ENCODE peak calls at places on chromosome 15, in seven cellular contexts. One of them, this sample, is unnamed.

GRCh38 chr15:101063891-101064794 is 145.0 kb downstream of the LRRK1 start:
- DNase-seq in fibroblast of pulmonary artery: peak
- DNase-seq in ovary: peak
- DNase-seq in left ventricle myocardium inferior: peak
- DNase-seq in choroid plexus epithelial cell: peak
- DNase-seq in thoracic aorta: no peak
- DNase-seq in cardiac fibroblast: no peak
- DNase-seq in this sample: no peak

GRCh38 chr15:56042031-56042430 is 48.6 kb upstream of the NEDD4 start:
- DNase-seq in choroid plexus epithelial cell: no peak
- DNase-seq in ovary: no peak
- DNase-seq in thoracic aorta: no peak
- DNase-seq in fibroblast of pulmonary artery: no peak
- DNase-seq in cardiac fibroblast: no peak
- DNase-seq in left ventricle myocardium inferior: no peak
- DNase-seq in this sample: no peak

GRCh38 chr15:71518661-71519060 is 291.7 kb upstream of the NR2E3 start:
- DNase-seq in left ventricle myocardium inferior: no peak
- DNase-seq in ovary: no peak
- DNase-seq in thoracic aorta: no peak
- DNase-seq in cardiac fibroblast: peak
- DNase-seq in fibroblast of pulmonary artery: no peak
- DNase-seq in choroid plexus epithelial cell: no peak
- DNase-seq in this sample: no peak

GRCh38 chr15:77538793-77539487 is 93.8 kb downstream of the LINGO1 start:
- DNase-seq in choroid plexus epithelial cell: no peak
- DNase-seq in left ventricle myocardium inferior: no peak
- DNase-seq in cardiac fibroblast: no peak
- DNase-seq in fibroblast of pulmonary artery: no peak
- DNase-seq in ovary: no peak
- DNase-seq in thoracic aorta: no peak
- DNase-seq in this sample: no peak

GRCh38 chr15:77889009-77889806 is 188.3 kb downstream of the TBC1D2B start:
- DNase-seq in left ventricle myocardium inferior: no peak
- DNase-seq in choroid plexus epithelial cell: no peak
- DNase-seq in fibroblast of pulmonary artery: no peak
- DNase-seq in cardiac fibroblast: peak
- DNase-seq in ovary: no peak
- DNase-seq in thoracic aorta: no peak
- DNase-seq in this sample: no peak

GRCh38 chr15:50167112-50167511 is 14.9 kb upstream of the SLC27A2 start:
- DNase-seq in cardiac fibroblast: no peak
- DNase-seq in thoracic aorta: no peak
- DNase-seq in left ventricle myocardium inferior: no peak
- DNase-seq in fibroblast of pulmonary artery: no peak
- DNase-seq in ovary: no peak
- DNase-seq in choroid plexus epithelial cell: no peak
- DNase-seq in this sample: no peak

GRCh38 chr15:35737521-35737920 is 191.6 kb upstream of the DPH6 start:
- DNase-seq in ovary: no peak
- DNase-seq in left ventricle myocardium inferior: no peak
- DNase-seq in fibroblast of pulmonary artery: peak
- DNase-seq in cardiac fibroblast: peak
- DNase-seq in choroid plexus epithelial cell: peak
- DNase-seq in thoracic aorta: no peak
- DNase-seq in this sample: no peak

GRCh38 chr15:90545095-90545494 is 15.4 kb downstream of the CRTC3 start:
- DNase-seq in ovary: no peak
- DNase-seq in left ventricle myocardium inferior: no peak
- DNase-seq in choroid plexus epithelial cell: no peak
- DNase-seq in cardiac fibroblast: peak
- DNase-seq in fibroblast of pulmonary artery: no peak
- DNase-seq in thoracic aorta: no peak
- DNase-seq in this sample: no peak

GRCh38 chr15:34984884-34985630 is 3.0 kb downstream of the ZNF770 start:
- DNase-seq in thoracic aorta: no peak
- DNase-seq in cardiac fibroblast: peak
- DNase-seq in left ventricle myocardium inferior: no peak
- DNase-seq in ovary: no peak
- DNase-seq in fibroblast of pulmonary artery: peak
- DNase-seq in choroid plexus epithelial cell: peak
- DNase-seq in this sample: no peak

GRCh38 chr15:94235041-94235440 is 3.7 kb downstream of the MCTP2 start:
- DNase-seq in cardiac fibroblast: no peak
- DNase-seq in ovary: no peak
- DNase-seq in left ventricle myocardium inferior: no peak
- DNase-seq in fibroblast of pulmonary artery: no peak
- DNase-seq in thoracic aorta: no peak
- DNase-seq in choroid plexus epithelial cell: no peak
- DNase-seq in this sample: no peak

GRCh38 chr15:64749999-64750657 is 25.3 kb downstream of the RBPMS2 start:
- DNase-seq in cardiac fibroblast: peak
- DNase-seq in choroid plexus epithelial cell: peak
- DNase-seq in ovary: no peak
- DNase-seq in thoracic aorta: no peak
- DNase-seq in left ventricle myocardium inferior: peak
- DNase-seq in fibroblast of pulmonary artery: peak
- DNase-seq in this sample: no peak

GRCh38 chr15:76153241-76154197 is 93.7 kb downstream of the TMEM266 start:
- DNase-seq in ovary: no peak
- DNase-seq in choroid plexus epithelial cell: no peak
- DNase-seq in fibroblast of pulmonary artery: no peak
- DNase-seq in left ventricle myocardium inferior: no peak
- DNase-seq in thoracic aorta: no peak
- DNase-seq in cardiac fibroblast: no peak
- DNase-seq in this sample: no peak

GRCh38 chr15:39191871-39192281 is 389.0 kb upstream of the THBS1 start:
- DNase-seq in left ventricle myocardium inferior: no peak
- DNase-seq in fibroblast of pulmonary artery: peak
- DNase-seq in ovary: no peak
- DNase-seq in choroid plexus epithelial cell: peak
- DNase-seq in cardiac fibroblast: peak
- DNase-seq in thoracic aorta: no peak
- DNase-seq in this sample: no peak

GRCh38 chr15:62647195-62647865 is 395.2 kb upstream of the TPM1 start:
- DNase-seq in cardiac fibroblast: peak
- DNase-seq in choroid plexus epithelial cell: peak
- DNase-seq in left ventricle myocardium inferior: no peak
- DNase-seq in thoracic aorta: no peak
- DNase-seq in fibroblast of pulmonary artery: peak
- DNase-seq in ovary: no peak
- DNase-seq in this sample: peak

GRCh38 chr15:87034886-87035285 is 955.2 kb downstream of the AGBL1 start:
- DNase-seq in thoracic aorta: no peak
- DNase-seq in cardiac fibroblast: no peak
- DNase-seq in ovary: no peak
- DNase-seq in choroid plexus epithelial cell: no peak
- DNase-seq in left ventricle myocardium inferior: no peak
- DNase-seq in fibroblast of pulmonary artery: no peak
- DNase-seq in this sample: no peak

GRCh38 chr15:51721199-51721960 is 16.1 kb downstream of the LYSMD2 start:
- DNase-seq in left ventricle myocardium inferior: no peak
- DNase-seq in thoracic aorta: no peak
- DNase-seq in cardiac fibroblast: peak
- DNase-seq in fibroblast of pulmonary artery: peak
- DNase-seq in choroid plexus epithelial cell: no peak
- DNase-seq in ovary: no peak
- DNase-seq in this sample: no peak

GRCh38 chr15:51724199-51724598 is 13.3 kb downstream of the LYSMD2 start:
- DNase-seq in fibroblast of pulmonary artery: no peak
- DNase-seq in choroid plexus epithelial cell: no peak
- DNase-seq in left ventricle myocardium inferior: no peak
- DNase-seq in thoracic aorta: no peak
- DNase-seq in cardiac fibroblast: no peak
- DNase-seq in ovary: no peak
- DNase-seq in this sample: no peak

GRCh38 chr15:51724673-51725072 is 12.8 kb downstream of the LYSMD2 start:
- DNase-seq in cardiac fibroblast: no peak
- DNase-seq in choroid plexus epithelial cell: no peak
- DNase-seq in fibroblast of pulmonary artery: no peak
- DNase-seq in thoracic aorta: no peak
- DNase-seq in ovary: no peak
- DNase-seq in left ventricle myocardium inferior: no peak
- DNase-seq in this sample: no peak

GRCh38 chr15:51727141-51727897 is 10.1 kb downstream of the LYSMD2 start:
- DNase-seq in cardiac fibroblast: peak
- DNase-seq in fibroblast of pulmonary artery: no peak
- DNase-seq in choroid plexus epithelial cell: peak
- DNase-seq in ovary: no peak
- DNase-seq in thoracic aorta: no peak
- DNase-seq in left ventricle myocardium inferior: no peak
- DNase-seq in this sample: no peak

DNA sequence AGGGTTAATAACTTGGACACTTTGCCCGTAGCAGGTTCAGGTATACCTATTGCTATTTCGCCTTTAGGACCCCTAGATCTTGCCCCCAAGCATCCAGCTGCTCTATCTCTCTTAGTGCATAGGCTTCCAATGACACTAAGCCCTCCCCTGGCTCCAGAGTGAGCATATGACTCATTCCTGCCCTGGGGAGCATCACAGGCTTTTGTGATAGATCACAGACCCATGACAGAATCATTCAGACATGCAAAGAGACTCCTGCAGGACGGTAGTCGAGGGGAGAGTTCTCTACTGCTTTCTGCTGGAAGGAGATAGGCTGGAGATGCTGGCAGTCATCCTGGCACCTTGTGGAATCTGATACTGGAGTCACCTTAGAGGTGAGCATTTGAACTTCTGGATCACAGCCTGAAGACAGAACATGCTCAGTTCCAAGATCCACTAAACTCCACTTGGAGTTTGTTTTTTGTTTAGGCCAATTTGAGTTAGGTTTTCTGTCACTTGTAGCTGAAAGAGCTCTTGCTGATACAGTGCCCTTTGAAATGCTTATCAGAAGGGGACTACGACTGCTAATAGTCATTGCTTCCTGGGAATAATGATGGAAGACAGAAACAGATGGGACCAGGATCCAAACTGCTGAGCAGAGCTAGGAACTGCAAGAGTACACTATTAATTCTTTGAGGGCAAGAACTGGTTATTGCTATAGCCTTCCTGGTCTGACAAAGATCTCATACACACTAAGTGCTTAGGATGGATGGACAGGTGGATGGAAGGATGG is 11.0 kb downstream of the LYSMD2 start:
- DNase-seq in left ventricle myocardium inferior: peak
- DNase-seq in cardiac fibroblast: peak
- DNase-seq in choroid plexus epithelial cell: peak
- DNase-seq in ovary: peak
- DNase-seq in fibroblast of pulmonary artery: peak
- DNase-seq in thoracic aorta: no peak
- DNase-seq in this sample: peak
- TF ChIP-seq CTCF in left ventricle myocardium inferior: no peak
- TF ChIP-seq CTCF in cardiac fibroblast: peak
- TF ChIP-seq CTCF in choroid plexus epithelial cell: no peak
- TF ChIP-seq CTCF in ovary: no peak
- TF ChIP-seq CTCF in fibroblast of pulmonary artery: no peak
- TF ChIP-seq CTCF in thoracic aorta: no peak
- TF ChIP-seq CTCF in this sample: no peak

DNA sequence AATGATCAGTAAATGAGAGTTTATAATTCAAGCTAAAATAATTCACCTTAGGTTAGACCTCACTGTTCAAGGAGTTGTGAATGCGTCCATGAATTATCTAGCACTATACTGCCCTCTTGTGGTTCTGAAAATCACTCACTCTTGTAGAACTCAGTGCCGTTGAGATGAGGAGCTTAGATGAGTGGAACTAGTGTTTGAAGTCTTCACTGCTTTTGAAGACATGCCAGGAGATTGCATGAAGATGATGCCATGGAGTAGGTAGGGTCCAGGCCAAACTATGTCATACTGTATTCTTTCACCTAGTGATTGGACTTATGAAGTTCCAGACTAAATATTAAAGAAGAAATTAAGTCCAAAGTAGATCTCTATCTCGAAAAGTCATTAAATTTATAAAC is 28.8 kb downstream of the LYSMD4 start:
- DNase-seq in thoracic aorta: no peak
- DNase-seq in fibroblast of pulmonary artery: peak
- DNase-seq in cardiac fibroblast: peak
- DNase-seq in choroid plexus epithelial cell: peak
- DNase-seq in left ventricle myocardium inferior: no peak
- DNase-seq in ovary: no peak
- DNase-seq in this sample: peak
- H3K4me3 ChIP-seq in thoracic aorta: no peak
- H3K4me3 ChIP-seq in fibroblast of pulmonary artery: no peak
- H3K4me3 ChIP-seq in cardiac fibroblast: no peak
- H3K4me3 ChIP-seq in choroid plexus epithelial cell: no peak
- H3K4me3 ChIP-seq in left ventricle myocardium inferior: peak
- H3K4me3 ChIP-seq in ovary: no peak
- H3K4me3 ChIP-seq in this sample: no peak

GRCh38 chr15:52528465-52529288 is at the start of gene MYO5A:
- DNase-seq in choroid plexus epithelial cell: peak
- DNase-seq in thoracic aorta: no peak
- DNase-seq in left ventricle myocardium inferior: peak
- DNase-seq in fibroblast of pulmonary artery: peak
- DNase-seq in ovary: peak
- DNase-seq in cardiac fibroblast: peak
- DNase-seq in this sample: peak
- TF ChIP-seq CTCF in choroid plexus epithelial cell: peak
- TF ChIP-seq CTCF in thoracic aorta: no peak
- TF ChIP-seq CTCF in left ventricle myocardium inferior: peak
- TF ChIP-seq CTCF in fibroblast of pulmonary artery: no peak
- TF ChIP-seq CTCF in ovary: no peak
- TF ChIP-seq CTCF in cardiac fibroblast: no peak
- TF ChIP-seq CTCF in this sample: no peak

GRCh38 chr15:68197661-68198437 is 7.3 kb downstream of the CALML4 start:
- DNase-seq in left ventricle myocardium inferior: no peak
- DNase-seq in thoracic aorta: no peak
- DNase-seq in choroid plexus epithelial cell: no peak
- DNase-seq in ovary: no peak
- DNase-seq in fibroblast of pulmonary artery: no peak
- DNase-seq in cardiac fibroblast: no peak
- DNase-seq in this sample: no peak

GRCh38 chr15:68195336-68196112 is 9.6 kb downstream of the CALML4 start:
- DNase-seq in choroid plexus epithelial cell: no peak
- DNase-seq in fibroblast of pulmonary artery: no peak
- DNase-seq in ovary: no peak
- DNase-seq in thoracic aorta: no peak
- DNase-seq in left ventricle myocardium inferior: no peak
- DNase-seq in cardiac fibroblast: no peak
- DNase-seq in this sample: no peak

GRCh38 chr15:68199340-68199739 is 5.8 kb downstream of the CALML4 start:
- DNase-seq in fibroblast of pulmonary artery: no peak
- DNase-seq in ovary: no peak
- DNase-seq in thoracic aorta: no peak
- DNase-seq in left ventricle myocardium inferior: no peak
- DNase-seq in cardiac fibroblast: no peak
- DNase-seq in choroid plexus epithelial cell: no peak
- DNase-seq in this sample: no peak

GRCh38 chr15:68197170-68197492 is 8.0 kb downstream of the CALML4 start:
- DNase-seq in thoracic aorta: no peak
- DNase-seq in choroid plexus epithelial cell: no peak
- DNase-seq in cardiac fibroblast: no peak
- DNase-seq in fibroblast of pulmonary artery: no peak
- DNase-seq in left ventricle myocardium inferior: no peak
- DNase-seq in ovary: no peak
- DNase-seq in this sample: no peak

GRCh38 chr15:68196445-68197169 is 8.5 kb downstream of the CALML4 start:
- DNase-seq in left ventricle myocardium inferior: no peak
- DNase-seq in fibroblast of pulmonary artery: no peak
- DNase-seq in choroid plexus epithelial cell: no peak
- DNase-seq in ovary: no peak
- DNase-seq in cardiac fibroblast: no peak
- DNase-seq in thoracic aorta: no peak
- DNase-seq in this sample: no peak
- H3K4me3 ChIP-seq in left ventricle myocardium inferior: no peak
- H3K4me3 ChIP-seq in fibroblast of pulmonary artery: no peak
- H3K4me3 ChIP-seq in choroid plexus epithelial cell: no peak
- H3K4me3 ChIP-seq in ovary: no peak
- H3K4me3 ChIP-seq in cardiac fibroblast: no peak
- H3K4me3 ChIP-seq in thoracic aorta: no peak
- H3K4me3 ChIP-seq in this sample: no peak

This sample was measured in astrocyte of the cerebellum.